ENCODE peak calls at places on chromosomes 2 and 18, in eight cellular contexts. V is caudate nucleus; L is NCI-H748 treated with DMSO at 0.1 percent for 48 hours; W is nucleus accumbens; H is NCI-H446 treated with DMSO at 0.1 percent for 48 hours; J is T-helper 17 cell; T is NCI-H2029; O is effector memory CD8-positive, alpha-beta T cell. G is an unnamed sample.

GRCh38 chr2:60633615-60634014 is 80.2 kb upstream of the BCL11A start:
- DNase-seq in V (no peak), T (peak), J (no peak), H (peak), L (peak), O (no peak), W (no peak), G (peak)

GRCh38 chr2:193847140-193847539 is 1652.4 kb upstream of the TMEFF2 start:
- DNase-seq in W (no peak), J (no peak), H (no peak), T (no peak), L (no peak), V (no peak), O (no peak), G (peak)

GRCh38 chr2:42046819-42047487 is 868 bp upstream of the PKDCC start:
- DNase-seq in H (no peak), T (no peak), W (no peak), O (no peak), J (no peak), V (no peak), L (peak), G (no peak)

GRCh38 chr2:28128281-28128950 is 237.9 kb downstream of the BABAM2 start:
- DNase-seq in T (no peak), J (no peak), O (no peak), W (no peak), V (no peak), H (no peak), L (no peak), G (no peak)

GRCh38 chr2:227884511-227884947 is 13.1 kb downstream of the DAW1 start:
- DNase-seq in T (peak), W (no peak), V (peak), O (peak), L (peak), J (peak), H (peak), G (peak)

GRCh38 chr2:176094307-176094706 is 1.8 kb downstream of the HOXD13 start:
- DNase-seq in T (no peak), O (no peak), V (no peak), H (no peak), J (no peak), L (no peak), W (no peak), G (no peak)

GRCh38 chr18:44744206-44745180 is 63.8 kb downstream of the SETBP1 start:
- DNase-seq in L (no peak), T (no peak), H (no peak), J (no peak), O (no peak), W (no peak), V (peak), G (no peak)

GRCh38 chr2:207767461-207768167 is 2.1 kb downstream of the FZD5 start:
- DNase-seq in J (no peak), H (no peak), O (no peak), T (no peak), W (no peak), V (no peak), L (peak), G (peak)

GRCh38 chr2:110773470-110773921 is 41.1 kb downstream of the ACOXL start:
- DNase-seq in O (no peak), H (peak), V (no peak), J (no peak), T (peak), L (no peak), W (no peak), G (no peak)

GRCh38 chr18:54280206-54280550 is 10.9 kb downstream of the POLI start:
- DNase-seq in W (no peak), T (no peak), V (no peak), O (no peak), H (no peak), J (no peak), L (no peak), G (no peak)

GRCh38 chr2:145110668-145111067 is 590.7 kb upstream of the ZEB2 start:
- DNase-seq in V (no peak), L (no peak), O (no peak), J (no peak), H (no peak), W (no peak), T (no peak), G (peak)

GRCh38 chr2:204888222-204888621 is 342.9 kb downstream of the PARD3B start:
- DNase-seq in L (no peak), T (no peak), V (no peak), J (no peak), O (no peak), H (peak), W (no peak), G (no peak)

GRCh38 chr18:35430721-35431441 is 53.7 kb upstream of the ZNF396 start:
- DNase-seq in O (no peak), J (no peak), V (no peak), T (no peak), L (no peak), H (no peak), W (no peak), G (no peak)

G was measured in renal cortical epithelial cell.